ENCODE peak calls at places on chromosomes 16 and 17, in five cellular contexts. X is psoas muscle, K is fibroblast of the aortic adventitia, Q is transverse colon, V is AG04450. R is an unnamed sample.

GRCh38 chr16:10523025-10523424 is 57.4 kb downstream of the EMP2 start:
- DNase-seq in X (no peak), K (no peak), Q (no peak), V (no peak), R (no peak)

GRCh38 chr17:48113201-48113676 is 5.7 kb downstream of the SNX11 start:
- DNase-seq in X (no peak), K (no peak), Q (no peak), V (no peak), R (no peak)

GRCh38 chr17:19583871-19584270 is 50.2 kb downstream of the SLC47A1 start:
- DNase-seq in X (no peak), K (no peak), Q (no peak), V (no peak), R (no peak)

GRCh38 chr17:30199600-30199999 is 35.9 kb downstream of the SLC6A4 start:
- DNase-seq in X (no peak), K (no peak), Q (no peak), V (no peak), R (no peak)

GRCh38 chr17:67636841-67637240 is 80.9 kb upstream of the NOL11 start:
- DNase-seq in X (no peak), K (no peak), Q (no peak), V (no peak), R (no peak)

GRCh38 chr16:10318798-10319500 is 66.9 kb upstream of the ATF7IP2 start:
- DNase-seq in X (no peak), K (no peak), Q (no peak), V (no peak), R (no peak)

GRCh38 chr16:3716831-3717234 is 491 bp downstream of the TRAP1 start:
- DNase-seq in X (no peak), K (no peak), Q (peak; percentile 44), V (no peak), R (no peak)

GRCh38 chr17:59607061-59607460 is 12.6 kb upstream of the CLTC start:
- DNase-seq in X (no peak), K (no peak), Q (no peak), V (no peak), R (no peak)

GRCh38 chr16:2926660-2927646 is 15.2 kb downstream of the FLYWCH1 start:
- DNase-seq in X (peak; percentile 84), K (peak; percentile 90), Q (peak; percentile 92), V (peak; percentile 53), R (peak; percentile 48)

GRCh38 chr16:55944377-55944802 is 69.2 kb upstream of the CES5A start:
- DNase-seq in X (peak; percentile 67), K (peak; percentile 86), Q (peak; percentile 61), V (peak; percentile 30), R (no peak)

GRCh38 chr17:78544876-78545755 is 32.1 kb downstream of the DNAH17 start:
- DNase-seq in X (no peak), K (no peak), Q (no peak), V (no peak), R (no peak)

GRCh38 chr16:69349508-69349907 is 2.1 kb downstream of the TMED6 start:
- DNase-seq in X (no peak), K (no peak), Q (no peak), V (no peak), R (no peak)

GRCh38 chr17:75998327-75998795 is 2.3 kb upstream of the CDK3 start:
- DNase-seq in X (no peak), K (no peak), Q (peak; percentile 58), V (no peak), R (no peak)

DNA sequence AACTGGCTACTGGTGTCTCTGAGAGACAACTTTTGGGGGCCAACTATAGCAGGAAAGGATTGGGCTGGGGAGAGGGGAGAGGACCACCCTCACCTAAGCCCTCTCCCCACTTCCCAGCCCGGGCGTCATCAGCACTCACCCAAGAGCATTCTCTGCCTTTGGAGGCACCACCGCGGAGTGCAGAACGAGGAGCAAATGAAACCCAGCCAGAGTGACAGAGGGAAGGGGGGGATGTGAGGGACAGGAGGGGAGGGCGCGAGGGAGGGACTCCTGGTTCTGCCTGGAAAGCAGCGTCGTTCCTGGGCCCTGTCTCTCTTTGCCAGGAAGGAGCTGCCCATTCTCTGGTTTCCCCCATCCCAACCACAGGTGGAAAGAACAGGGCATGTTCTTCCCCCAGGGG is 3.3 kb upstream of the C17orf113 start:
- DNase-seq in X (no peak), K (no peak), Q (no peak), V (no peak), R (no peak)
- H3K4me3 ChIP-seq in X (no peak overlapping the region), K (no peak overlapping the region), Q (no peak overlapping the region), V (no peak overlapping the region), R (no peak overlapping the region)

DNA sequence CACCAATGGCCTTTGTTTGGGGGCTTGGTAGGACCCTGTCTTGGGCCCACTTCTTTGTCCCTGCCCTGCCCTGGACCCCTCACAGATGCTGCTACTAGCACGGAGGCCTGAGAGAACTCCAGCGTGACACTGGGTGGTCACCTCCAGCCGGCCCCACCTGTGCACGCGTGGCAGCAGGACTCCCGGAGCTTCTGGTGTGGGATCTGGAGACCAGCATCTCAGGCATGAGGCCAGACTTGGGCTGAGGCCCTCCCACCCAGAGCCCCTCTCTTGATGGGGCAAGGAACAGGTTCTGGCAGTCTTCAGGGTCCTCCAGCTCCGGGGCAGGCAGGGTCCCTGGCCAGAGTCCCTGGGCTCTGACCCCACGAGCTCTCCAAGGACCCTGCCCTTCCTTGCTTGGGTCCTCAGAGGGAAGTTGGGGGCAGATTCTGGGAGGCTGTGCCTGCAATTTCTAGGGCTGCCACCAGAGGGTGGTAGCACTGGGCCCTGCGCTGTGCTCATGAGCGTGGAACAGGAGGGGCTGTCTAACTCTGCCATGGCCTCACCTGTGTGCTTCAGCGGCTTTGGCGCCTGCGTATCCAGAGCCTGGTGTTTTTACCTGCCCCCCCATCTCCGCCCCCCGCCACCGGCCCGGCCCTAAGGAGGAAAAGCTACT is 3.1 kb upstream of the BAIAP3 start:
- DNase-seq in X (no peak), K (no peak), Q (no peak), V (no peak), R (no peak)
- TF ChIP-seq CTCF in X (peak; percentile 36), K (peak; percentile 39), Q (peak; percentile 32), V (peak; percentile 42), R (peak; percentile 62)

DNA sequence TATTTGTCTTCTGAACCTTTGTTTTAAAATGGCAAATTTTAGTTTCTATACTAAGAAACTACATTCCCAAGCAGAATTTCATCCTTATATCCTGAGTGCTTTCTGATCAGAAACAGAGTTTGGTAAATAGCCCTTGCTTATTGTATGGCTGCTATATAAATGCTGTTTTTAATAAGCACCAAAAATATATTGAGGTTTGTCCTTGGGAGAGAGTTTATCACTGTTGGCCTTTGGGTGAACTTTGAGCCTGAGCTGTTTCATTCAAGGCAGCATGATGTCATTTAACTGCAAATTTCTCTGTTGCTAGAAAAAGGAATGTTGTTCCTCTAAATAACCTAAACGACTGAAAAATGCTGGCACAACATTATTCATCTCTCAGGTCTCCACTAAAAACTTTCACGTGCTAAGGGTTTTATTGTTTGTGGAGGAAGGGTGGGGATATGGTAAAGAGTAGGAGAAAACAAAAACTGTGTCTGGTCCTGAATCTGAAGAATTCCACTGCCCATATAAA is 334.3 kb upstream of the TBX2 start:
- DNase-seq in X (no peak), K (peak; percentile 63), Q (no peak), V (no peak), R (peak; percentile 57)
- H3K4me3 ChIP-seq in X (no peak overlapping the region), K (no peak overlapping the region), Q (no peak overlapping the region), V (no peak overlapping the region), R (no peak overlapping the region)

GRCh38 chr16:85184404-85184803 is 72.1 kb upstream of the CIBAR2 start:
- DNase-seq in X (no peak), K (no peak), Q (no peak), V (no peak), R (no peak)
- TF ChIP-seq CTCF in X (no peak), K (no peak), Q (no peak), V (no peak), R (no peak)

DNA sequence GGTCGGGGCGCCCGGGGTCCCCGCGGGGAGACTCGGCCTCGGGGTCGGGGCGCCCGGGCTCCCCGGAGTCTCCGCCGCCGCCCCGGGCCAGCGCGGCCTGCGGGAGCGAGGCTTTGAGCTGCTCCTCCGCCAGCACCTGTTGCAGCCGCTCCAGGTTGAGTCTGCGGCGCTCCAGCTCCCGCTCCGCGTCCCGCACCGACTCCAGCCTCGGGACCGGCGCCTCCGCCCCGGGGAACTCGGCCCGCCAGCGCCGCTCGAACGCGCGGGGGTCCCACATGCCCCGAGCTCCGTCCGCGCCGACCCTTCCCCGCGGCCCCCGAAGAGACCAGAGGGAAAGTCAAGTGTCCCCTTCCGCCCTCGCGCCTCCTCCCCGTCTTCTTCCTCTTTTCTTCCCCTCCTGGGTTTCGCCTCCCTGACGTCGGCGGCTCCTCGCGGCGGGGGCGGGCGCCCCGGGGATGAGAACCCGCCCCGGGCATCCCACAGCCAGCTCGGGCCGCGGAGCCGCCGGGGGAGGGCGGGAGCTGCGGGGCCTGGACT is 40.8 kb upstream of the BHLHA9 start:
- DNase-seq in X (peak; percentile 72), K (no peak), Q (peak; percentile 89), V (no peak), R (no peak)
- H3K4me3 ChIP-seq in X (peak overlapping the region; percentile 60), K (peak overlapping the region; percentile 47), Q (peak overlapping the region; percentile 74), V (peak overlapping the region; percentile 48), R (peak overlapping the region; percentile 44)

GRCh38 chr16:66682271-66682670 is 14.3 kb downstream of the CMTM4 start:
- DNase-seq in X (no peak), K (no peak), Q (no peak), V (no peak), R (no peak)
- TF ChIP-seq CTCF in X (no peak), K (no peak), Q (no peak), V (no peak), R (no peak)

R was measured in retinal pigment epithelial cell.